ENCODE peak calls at places on chromosomes 3 and 15, in six cellular contexts. D, P, O, Y, X and E are unnamed samples.

GRCh38 chr15:82650046-82650670 is 3.0 kb upstream of the CPEB1 start:
- DNase-seq in D (no peak), P (no peak), O (no peak), Y (no peak), X (no peak), E (no peak)

GRCh38 chr3:12115846-12116245 is 42.9 kb downstream of the TIMP4 start:
- DNase-seq in D (no peak), P (no peak), O (no peak), Y (no peak), X (no peak), E (no peak)

GRCh38 chr3:184765730-184766074 is 46.3 kb upstream of the VPS8 start:
- DNase-seq in D (no peak), P (no peak), O (no peak), Y (no peak), X (no peak), E (no peak)

GRCh38 chr15:93359037-93359779 is 270.2 kb upstream of the RGMA start:
- DNase-seq in D (no peak), P (no peak), O (no peak), Y (no peak), X (no peak), E (no peak)

GRCh38 chr15:89034305-89034704 is 54.0 kb upstream of the ABHD2 start:
- DNase-seq in D (no peak), P (no peak), O (no peak), Y (no peak), X (no peak), E (no peak)

GRCh38 chr3:138468886-138469285 is 34.5 kb downstream of the ESYT3 start:
- DNase-seq in D (no peak), P (no peak), O (no peak), Y (peak), X (no peak), E (no peak)

GRCh38 chr3:14849831-14850230 is 31.1 kb downstream of the FGD5 start:
- DNase-seq in D (no peak), P (no peak), O (no peak), Y (peak), X (no peak), E (no peak)

GRCh38 chr3:25420168-25420567 is 7.9 kb upstream of the RARB start:
- DNase-seq in D (no peak), P (peak), O (no peak), Y (no peak), X (no peak), E (no peak)

GRCh38 chr3:120129718-120130117 is 35.5 kb upstream of the GSK3B start:
- DNase-seq in D (no peak), P (peak), O (no peak), Y (no peak), X (no peak), E (no peak)

GRCh38 chr3:130470132-130470531 is 46.8 kb upstream of the COL6A6 start:
- DNase-seq in D (no peak), P (no peak), O (no peak), Y (no peak), X (no peak), E (no peak)

GRCh38 chr3:179474480-179474879 is 23.2 kb upstream of the GNB4 start:
- DNase-seq in D (no peak), P (no peak), O (no peak), Y (no peak), X (no peak), E (no peak)

GRCh38 chr15:73786518-73786917 is 33.4 kb upstream of the INSYN1 start:
- DNase-seq in D (no peak), P (peak), O (no peak), Y (no peak), X (no peak), E (no peak)

GRCh38 chr15:79641841-79642240 is 209.7 kb downstream of the MINAR1 start:
- DNase-seq in D (no peak), P (no peak), O (no peak), Y (no peak), X (no peak), E (no peak)

GRCh38 chr3:56868706-56869105 is 67.0 kb upstream of the ARHGEF3 start:
- DNase-seq in D (no peak), P (no peak), O (no peak), Y (no peak), X (no peak), E (no peak)

GRCh38 chr3:65672876-65673815 is 365.6 kb downstream of the MAGI1 start:
- DNase-seq in D (peak), P (peak), O (peak), Y (peak), X (no peak), E (no peak)

GRCh38 chr15:86968244-86968643 is 888.6 kb downstream of the AGBL1 start:
- DNase-seq in D (no peak), P (no peak), O (no peak), Y (no peak), X (no peak), E (no peak)

GRCh38 chr3:94098487-94098886 is 35.6 kb downstream of the NSUN3 start:
- DNase-seq in D (no peak), P (no peak), O (peak), Y (no peak), X (no peak), E (no peak)

GRCh38 chr3:154324919-154325318 is 632 bp upstream of the DHX36 start:
- DNase-seq in D (no peak), P (no peak), O (no peak), Y (no peak), X (no peak), E (no peak)

GRCh38 chr15:98753726-98754125 is 105.4 kb downstream of the IGF1R start:
- DNase-seq in D (no peak), P (no peak), O (no peak), Y (no peak), X (no peak), E (no peak)

GRCh38 chr3:17742092-17742836 is at the start of gene TBC1D5:
- DNase-seq in D (no peak), P (peak), O (peak), Y (peak), X (peak), E (no peak)

GRCh38 chr3:71076361-71076997 is 507.0 kb downstream of the FOXP1 start:
- DNase-seq in D (no peak), P (no peak), O (no peak), Y (no peak), X (no peak), E (no peak)

GRCh38 chr15:25947336-25948080 is 84.4 kb upstream of the ATP10A start:
- DNase-seq in D (no peak), P (peak), O (no peak), Y (no peak), X (no peak), E (no peak)

GRCh38 chr15:75371486-75371885 is 3.1 kb upstream of the MAN2C1 start:
- DNase-seq in D (no peak), P (no peak), O (no peak), Y (no peak), X (no peak), E (no peak)

GRCh38 chr15:55234104-55234799 is 37.5 kb upstream of the RSL24D1 start:
- DNase-seq in D (no peak), P (no peak), O (no peak), Y (no peak), X (no peak), E (no peak)

GRCh38 chr3:63351159-63352007 is 73.3 kb downstream of the SYNPR start:
- DNase-seq in D (peak), P (peak), O (peak), Y (no peak), X (no peak), E (no peak)

GRCh38 chr3:148101061-148101460 is 596.6 kb upstream of the AGTR1 start:
- DNase-seq in D (no peak), P (no peak), O (no peak), Y (no peak), X (no peak), E (no peak)

GRCh38 chr15:69568621-69569020 is 116.0 kb downstream of the RPLP1 start:
- DNase-seq in D (no peak), P (no peak), O (no peak), Y (no peak), X (no peak), E (no peak)

GRCh38 chr15:69602095-69602494 is 149.5 kb downstream of the RPLP1 start:
- DNase-seq in D (no peak), P (no peak), O (no peak), Y (no peak), X (no peak), E (no peak)

GRCh38 chr3:136350132-136350531 is 100.0 kb downstream of the PCCB start:
- DNase-seq in D (no peak), P (no peak), O (no peak), Y (peak), X (no peak), E (no peak)

GRCh38 chr3:197031315-197032285 is 2.0 kb upstream of the MELTF start:
- DNase-seq in D (peak), P (no peak), O (peak), Y (peak), X (no peak), E (no peak)

GRCh38 chr3:170038434-170039110 is 777 bp downstream of the GPR160 start:
- DNase-seq in D (no peak), P (peak), O (peak), Y (no peak), X (no peak), E (no peak)

GRCh38 chr3:52558436-52558835 is 22.0 kb downstream of the UQCC5 start:
- DNase-seq in D (no peak), P (no peak), O (no peak), Y (no peak), X (no peak), E (no peak)
- H3K27ac ChIP-seq in D (no peak), P (no peak), O (no peak), Y (no peak), X (no peak), E (no peak)

GRCh38 chr3:150763122-150763840 is at the start of gene SIAH2:
- DNase-seq in D (peak), P (peak), O (peak), Y (peak), X (peak), E (peak)
- TF ChIP-seq POLR2AphosphoS5 in D (peak), P (peak), O (peak), Y (peak), X (peak), E (peak)

DNA sequence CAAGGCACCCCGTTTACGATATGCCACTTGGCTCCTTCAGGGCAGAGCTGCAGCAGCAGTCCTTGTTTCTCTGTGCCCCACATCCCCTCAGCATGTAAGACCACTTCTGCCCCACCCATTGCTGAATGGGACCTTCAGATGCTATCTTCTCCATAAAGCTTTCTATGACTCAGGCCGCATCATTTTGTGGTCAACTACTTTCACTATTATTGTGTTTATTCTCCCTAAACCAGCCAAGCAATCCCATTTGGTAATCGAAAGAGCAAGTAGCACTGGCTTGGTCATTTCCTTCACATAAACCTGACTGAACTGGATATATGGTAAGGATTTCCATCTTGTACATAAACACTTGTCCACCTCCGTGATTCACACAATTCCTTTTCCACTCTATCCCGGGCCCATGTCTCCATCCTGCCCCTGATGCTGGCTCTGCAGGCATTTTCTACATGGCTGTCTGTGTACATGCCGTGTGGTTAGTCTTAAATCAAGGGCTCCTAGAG is 25.7 kb downstream of the LIPC start:
- DNase-seq in D (no peak), P (no peak), O (no peak), Y (no peak), X (no peak), E (no peak)
- H3K27ac ChIP-seq in D (no peak), P (no peak), O (no peak), Y (no peak), X (peak), E (no peak)

DNA sequence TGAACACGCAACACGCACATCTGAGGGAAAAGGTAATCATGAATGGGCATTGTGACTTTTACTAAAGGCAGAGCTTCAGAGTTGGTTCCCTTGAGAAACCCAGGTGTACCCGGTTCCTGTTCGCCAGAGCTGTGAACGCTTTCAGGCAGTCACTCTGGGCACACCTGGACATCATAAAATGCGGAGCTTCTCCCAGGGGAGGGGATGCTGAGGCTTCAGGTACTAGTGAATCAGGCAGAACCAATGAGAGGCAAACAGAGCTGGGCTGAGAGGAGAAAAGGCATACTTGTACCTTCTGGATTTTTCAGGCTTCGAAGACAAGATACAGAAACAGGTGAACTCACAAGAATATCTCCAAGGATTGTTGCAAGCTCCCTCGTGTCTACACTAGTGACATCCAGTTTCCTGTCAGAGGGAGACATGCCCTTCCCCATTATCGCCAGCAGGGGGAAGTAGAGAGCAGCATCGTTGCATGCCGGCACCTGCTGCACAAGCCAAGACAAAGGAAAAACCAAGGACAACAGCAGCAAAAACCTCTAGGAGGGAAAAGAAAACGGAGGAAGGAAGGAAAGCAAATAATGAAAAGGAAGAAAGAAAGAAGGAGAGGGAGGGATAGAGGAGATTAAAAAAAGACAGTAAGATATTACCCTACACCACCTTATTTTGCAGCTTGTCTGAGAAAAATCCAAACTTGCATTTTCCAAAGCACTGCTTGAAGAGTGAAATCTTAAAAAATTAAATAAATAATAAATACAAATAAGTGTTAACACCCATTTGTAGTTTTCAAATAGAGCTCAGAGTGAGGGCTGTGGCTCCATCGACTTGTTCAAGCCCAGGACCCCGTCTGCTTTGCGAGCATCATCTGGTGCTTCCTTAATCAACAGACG is 2.0 kb downstream of the AHSG start:
- DNase-seq in D (peak), P (peak), O (peak), Y (peak), X (peak), E (no peak)
- TF ChIP-seq POLR2AphosphoS5 in D (no peak), P (no peak), O (no peak), Y (no peak), X (no peak), E (no peak)

DNA sequence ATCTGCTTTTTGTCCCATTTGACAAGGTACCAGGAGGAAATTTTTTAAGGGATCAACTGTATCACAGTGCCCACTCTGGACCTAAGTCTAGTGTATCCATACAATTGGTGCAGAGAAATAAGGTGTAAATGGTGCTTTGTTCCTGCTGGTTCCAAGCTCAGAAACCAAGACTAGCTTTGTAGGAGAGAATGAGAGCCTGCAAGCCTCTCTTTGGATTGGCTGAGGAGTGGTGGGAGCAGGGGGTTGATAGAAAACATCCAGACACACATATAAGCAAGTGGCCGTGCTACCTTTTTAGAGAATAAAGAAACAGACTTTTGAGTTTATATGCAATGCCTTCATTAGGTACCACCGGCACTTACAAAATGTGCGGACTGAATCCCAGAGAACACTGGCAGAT is 45.8 kb downstream of the ARPP21 start:
- DNase-seq in D (no peak), P (no peak), O (no peak), Y (no peak), X (no peak), E (no peak)
- H3K27ac ChIP-seq in D (no peak), P (no peak), O (no peak), Y (no peak), X (no peak), E (no peak)

GRCh38 chr3:190387578-190388213 is at the start of gene CLDN16:
- DNase-seq in D (no peak), P (peak), O (no peak), Y (no peak), X (no peak), E (no peak)

GRCh38 chr3:190382082-190382481 is 5.9 kb upstream of the CLDN16 start:
- DNase-seq in D (no peak), P (no peak), O (no peak), Y (no peak), X (no peak), E (no peak)

GRCh38 chr3:190381356-190381940 is 6.5 kb upstream of the CLDN16 start:
- DNase-seq in D (no peak), P (no peak), O (no peak), Y (no peak), X (no peak), E (no peak)

GRCh38 chr3:190384241-190384863 is 3.6 kb upstream of the CLDN16 start:
- DNase-seq in D (peak), P (peak), O (peak), Y (no peak), X (no peak), E (no peak)

GRCh38 chr3:190385835-190386688 is 1.9 kb upstream of the CLDN16 start:
- DNase-seq in D (peak), P (no peak), O (no peak), Y (no peak), X (no peak), E (no peak)
- TF ChIP-seq POLR2AphosphoS5 in D (no peak), P (no peak), O (no peak), Y (no peak), X (no peak), E (no peak)

GRCh38 chr15:48675436-48675835 is 29.9 kb upstream of the FBN1 start:
- DNase-seq in D (no peak), P (no peak), O (no peak), Y (no peak), X (no peak), E (no peak)
- H3K27ac ChIP-seq in D (no peak), P (no peak), O (no peak), Y (no peak), X (no peak), E (no peak)

GRCh38 chr3:173538410-173538809 is 140.9 kb downstream of the NLGN1 start:
- DNase-seq in D (no peak), P (peak), O (no peak), Y (no peak), X (no peak), E (no peak)
- TF ChIP-seq POLR2AphosphoS5 in D (no peak), P (no peak), O (no peak), Y (no peak), X (no peak), E (no peak)

DNA sequence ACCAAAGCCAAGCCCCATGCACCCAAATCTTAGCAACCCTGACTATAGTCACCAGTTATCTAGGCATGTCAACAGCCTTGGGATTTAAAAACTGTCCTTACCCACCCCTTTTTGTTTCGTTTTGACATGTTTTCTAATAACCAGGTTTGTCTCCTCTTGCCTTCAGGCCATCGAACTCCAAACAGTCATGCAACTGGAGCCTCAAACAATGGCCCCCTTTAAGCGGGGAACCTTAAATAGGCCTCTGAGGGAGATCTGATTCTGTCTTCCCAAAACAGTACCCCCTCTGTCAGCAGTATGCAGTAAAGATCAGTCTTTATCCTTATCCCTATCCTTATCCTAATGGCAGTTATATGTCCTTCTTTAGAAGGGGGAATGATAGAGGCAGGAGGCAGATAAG is 105.7 kb downstream of the DPH6 start:
- DNase-seq in D (no peak), P (no peak), O (no peak), Y (no peak), X (no peak), E (no peak)
- H3K27ac ChIP-seq in D (no peak), P (no peak), O (no peak), Y (no peak), X (no peak), E (no peak)